ENCODE peak calls at places on chromosomes 6 and 20, in seven cellular contexts. One of them, this sample, is unnamed.

GRCh38 chr20:478949-479429 is 16.7 kb upstream of the TBC1D20 start:
- DNase-seq in H9: no peak
- DNase-seq in H1: no peak
- DNase-seq in IMR-90: peak
- DNase-seq in neuronal stem cell: peak
- DNase-seq in mesenchymal stem cell: peak
- DNase-seq in mesendoderm: peak
- DNase-seq in this sample: peak

GRCh38 chr20:55918471-55918870 is 86.8 kb downstream of the CBLN4 start:
- DNase-seq in H9: no peak
- DNase-seq in H1: no peak
- DNase-seq in IMR-90: no peak
- DNase-seq in neuronal stem cell: no peak
- DNase-seq in mesenchymal stem cell: no peak
- DNase-seq in mesendoderm: no peak
- DNase-seq in this sample: no peak

GRCh38 chr6:38671885-38672467 is 31.0 kb downstream of the GLO1 start:
- DNase-seq in H9: peak
- DNase-seq in H1: no peak
- DNase-seq in IMR-90: peak
- DNase-seq in neuronal stem cell: peak
- DNase-seq in mesenchymal stem cell: peak
- DNase-seq in mesendoderm: peak
- DNase-seq in this sample: peak

GRCh38 chr20:18506744-18507143 is 996 bp upstream of the SEC23B start:
- DNase-seq in H9: no peak
- DNase-seq in H1: no peak
- DNase-seq in IMR-90: no peak
- DNase-seq in neuronal stem cell: no peak
- DNase-seq in mesenchymal stem cell: peak
- DNase-seq in mesendoderm: no peak
- DNase-seq in this sample: no peak

GRCh38 chr20:4998160-4998651 is 3.1 kb downstream of the SLC23A2 start:
- DNase-seq in H9: no peak
- DNase-seq in H1: no peak
- DNase-seq in IMR-90: no peak
- DNase-seq in neuronal stem cell: no peak
- DNase-seq in mesenchymal stem cell: no peak
- DNase-seq in mesendoderm: peak
- DNase-seq in this sample: peak

GRCh38 chr6:41594766-41595165 is 43.5 kb upstream of the MDFI start:
- DNase-seq in H9: no peak
- DNase-seq in H1: no peak
- DNase-seq in IMR-90: no peak
- DNase-seq in neuronal stem cell: no peak
- DNase-seq in mesenchymal stem cell: no peak
- DNase-seq in mesendoderm: no peak
- DNase-seq in this sample: no peak

GRCh38 chr6:113875470-113875869 is 18.3 kb downstream of the MARCKS start:
- DNase-seq in H9: no peak
- DNase-seq in H1: no peak
- DNase-seq in IMR-90: peak
- DNase-seq in neuronal stem cell: no peak
- DNase-seq in mesenchymal stem cell: peak
- DNase-seq in mesendoderm: peak
- DNase-seq in this sample: peak

GRCh38 chr6:18861182-18861581 is 474.0 kb downstream of the RNF144B start:
- DNase-seq in H9: no peak
- DNase-seq in H1: no peak
- DNase-seq in IMR-90: no peak
- DNase-seq in neuronal stem cell: no peak
- DNase-seq in mesenchymal stem cell: no peak
- DNase-seq in mesendoderm: no peak
- DNase-seq in this sample: no peak

GRCh38 chr6:26196846-26197683 is 109.8 kb downstream of the HFE start:
- DNase-seq in H9: peak
- DNase-seq in H1: no peak
- DNase-seq in IMR-90: peak
- DNase-seq in neuronal stem cell: peak
- DNase-seq in mesenchymal stem cell: peak
- DNase-seq in mesendoderm: peak
- DNase-seq in this sample: peak

GRCh38 chr6:84166395-84166794 is 61.0 kb downstream of the CEP162 start:
- DNase-seq in H9: no peak
- DNase-seq in H1: no peak
- DNase-seq in IMR-90: no peak
- DNase-seq in neuronal stem cell: no peak
- DNase-seq in mesenchymal stem cell: no peak
- DNase-seq in mesendoderm: no peak
- DNase-seq in this sample: no peak

GRCh38 chr6:88823998-88824397 is 139.4 kb downstream of the RNGTT start:
- DNase-seq in H9: no peak
- DNase-seq in H1: no peak
- DNase-seq in IMR-90: peak
- DNase-seq in neuronal stem cell: no peak
- DNase-seq in mesenchymal stem cell: peak
- DNase-seq in mesendoderm: no peak
- DNase-seq in this sample: peak

GRCh38 chr6:108353853-108354252 is 59.0 kb downstream of the AFG1L start:
- DNase-seq in H9: no peak
- DNase-seq in H1: no peak
- DNase-seq in IMR-90: peak
- DNase-seq in neuronal stem cell: no peak
- DNase-seq in mesenchymal stem cell: peak
- DNase-seq in mesendoderm: no peak
- DNase-seq in this sample: no peak

GRCh38 chr6:5095236-5095635 is 10.1 kb downstream of the PPP1R3G start:
- DNase-seq in H9: no peak
- DNase-seq in H1: no peak
- DNase-seq in IMR-90: peak
- DNase-seq in neuronal stem cell: no peak
- DNase-seq in mesenchymal stem cell: peak
- DNase-seq in mesendoderm: no peak
- DNase-seq in this sample: no peak

GRCh38 chr6:15709665-15710269 is 46.9 kb upstream of the DTNBP1 start:
- DNase-seq in H9: no peak
- DNase-seq in H1: no peak
- DNase-seq in IMR-90: no peak
- DNase-seq in neuronal stem cell: no peak
- DNase-seq in mesenchymal stem cell: no peak
- DNase-seq in mesendoderm: no peak
- DNase-seq in this sample: no peak

GRCh38 chr20:23120936-23121765 is 35.0 kb upstream of the CD93 start:
- DNase-seq in H9: no peak
- DNase-seq in H1: no peak
- DNase-seq in IMR-90: no peak
- DNase-seq in neuronal stem cell: no peak
- DNase-seq in mesenchymal stem cell: no peak
- DNase-seq in mesendoderm: peak
- DNase-seq in this sample: no peak

GRCh38 chr6:157770946-157771345 is 52.1 kb upstream of the SNX9 start:
- DNase-seq in H9: no peak
- DNase-seq in H1: no peak
- DNase-seq in IMR-90: peak
- DNase-seq in neuronal stem cell: no peak
- DNase-seq in mesenchymal stem cell: no peak
- DNase-seq in mesendoderm: no peak
- DNase-seq in this sample: no peak

GRCh38 chr6:13488015-13488895 is 855 bp upstream of the GFOD1 start:
- DNase-seq in H9: peak
- DNase-seq in H1: no peak
- DNase-seq in IMR-90: peak
- DNase-seq in neuronal stem cell: no peak
- DNase-seq in mesenchymal stem cell: peak
- DNase-seq in mesendoderm: peak
- DNase-seq in this sample: peak

GRCh38 chr6:36929607-36930006 is 24.9 kb upstream of the PI16 start:
- DNase-seq in H9: no peak
- DNase-seq in H1: no peak
- DNase-seq in IMR-90: peak
- DNase-seq in neuronal stem cell: no peak
- DNase-seq in mesenchymal stem cell: peak
- DNase-seq in mesendoderm: no peak
- DNase-seq in this sample: no peak

GRCh38 chr6:35363293-35363750 is 21.0 kb downstream of the PPARD start:
- DNase-seq in H9: peak
- DNase-seq in H1: no peak
- DNase-seq in IMR-90: peak
- DNase-seq in neuronal stem cell: no peak
- DNase-seq in mesenchymal stem cell: peak
- DNase-seq in mesendoderm: peak
- DNase-seq in this sample: no peak
- H2BK120ac ChIP-seq in H9: no peak
- H2BK120ac ChIP-seq in H1: no peak
- H2BK120ac ChIP-seq in IMR-90: no peak
- H2BK120ac ChIP-seq in neuronal stem cell: no peak
- H2BK120ac ChIP-seq in mesenchymal stem cell: no peak
- H2BK120ac ChIP-seq in mesendoderm: no peak
- H2BK120ac ChIP-seq in this sample: no peak

GRCh38 chr6:158774734-158775449 is 44.3 kb downstream of the EZR start:
- DNase-seq in H9: no peak
- DNase-seq in H1: no peak
- DNase-seq in IMR-90: no peak
- DNase-seq in neuronal stem cell: no peak
- DNase-seq in mesenchymal stem cell: no peak
- DNase-seq in mesendoderm: no peak
- DNase-seq in this sample: no peak

GRCh38 chr6:158776737-158777136 is 42.4 kb downstream of the EZR start:
- DNase-seq in H9: no peak
- DNase-seq in H1: no peak
- DNase-seq in IMR-90: no peak
- DNase-seq in neuronal stem cell: no peak
- DNase-seq in mesenchymal stem cell: no peak
- DNase-seq in mesendoderm: no peak
- DNase-seq in this sample: no peak

GRCh38 chr6:158773581-158774449 is 45.4 kb downstream of the EZR start:
- DNase-seq in H9: no peak
- DNase-seq in H1: no peak
- DNase-seq in IMR-90: no peak
- DNase-seq in neuronal stem cell: no peak
- DNase-seq in mesenchymal stem cell: no peak
- DNase-seq in mesendoderm: peak
- DNase-seq in this sample: no peak

GRCh38 chr6:158777510-158777909 is 41.7 kb downstream of the EZR start:
- DNase-seq in H9: no peak
- DNase-seq in H1: no peak
- DNase-seq in IMR-90: no peak
- DNase-seq in neuronal stem cell: no peak
- DNase-seq in mesenchymal stem cell: no peak
- DNase-seq in mesendoderm: no peak
- DNase-seq in this sample: no peak

GRCh38 chr6:158775832-158776231 is 43.3 kb downstream of the EZR start:
- DNase-seq in H9: no peak
- DNase-seq in H1: no peak
- DNase-seq in IMR-90: no peak
- DNase-seq in neuronal stem cell: no peak
- DNase-seq in mesenchymal stem cell: no peak
- DNase-seq in mesendoderm: no peak
- DNase-seq in this sample: no peak
- H2BK120ac ChIP-seq in H9: no peak
- H2BK120ac ChIP-seq in H1: no peak
- H2BK120ac ChIP-seq in IMR-90: no peak
- H2BK120ac ChIP-seq in neuronal stem cell: no peak
- H2BK120ac ChIP-seq in mesenchymal stem cell: no peak
- H2BK120ac ChIP-seq in mesendoderm: no peak
- H2BK120ac ChIP-seq in this sample: no peak

DNA sequence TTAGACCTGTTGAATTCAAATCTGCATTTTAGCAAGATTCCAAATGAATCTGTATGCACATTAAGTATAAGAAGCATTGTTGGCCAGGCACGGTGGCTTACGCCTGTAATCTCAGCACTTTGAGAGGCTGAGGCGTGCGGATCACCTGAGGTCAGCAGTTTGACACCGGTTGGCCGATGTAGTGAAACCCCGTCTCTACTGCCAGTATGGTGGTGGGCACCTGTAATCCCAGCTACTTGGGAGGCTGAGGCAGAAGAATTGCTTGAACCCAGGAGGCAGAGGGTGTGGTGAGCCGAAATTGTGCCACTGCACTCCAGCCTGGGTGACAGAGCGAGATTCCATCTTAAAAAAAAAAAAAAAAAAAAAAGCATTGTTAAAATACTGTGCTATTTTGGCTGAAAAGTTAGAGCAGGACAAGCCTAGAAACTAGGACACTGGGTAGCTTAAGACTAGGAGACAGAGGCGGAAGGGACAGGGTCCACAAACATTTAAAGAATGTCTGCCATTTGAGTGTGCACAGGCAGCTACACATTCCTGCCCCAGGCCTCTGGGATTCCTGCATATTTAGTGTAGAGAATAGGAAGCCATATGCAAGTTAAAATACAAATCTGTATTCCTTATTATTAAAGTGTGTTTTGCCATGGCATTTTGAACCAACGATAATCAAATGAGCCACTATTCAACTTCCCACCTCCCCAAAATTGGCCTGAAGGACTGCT is 45.1 kb upstream of the EEF1A1 start:
- DNase-seq in H9: peak
- DNase-seq in H1: peak
- DNase-seq in IMR-90: peak
- DNase-seq in neuronal stem cell: peak
- DNase-seq in mesenchymal stem cell: no peak
- DNase-seq in mesendoderm: peak
- DNase-seq in this sample: peak
- H2BK120ac ChIP-seq in H9: peak
- H2BK120ac ChIP-seq in H1: peak
- H2BK120ac ChIP-seq in IMR-90: peak
- H2BK120ac ChIP-seq in neuronal stem cell: no peak
- H2BK120ac ChIP-seq in mesenchymal stem cell: no peak
- H2BK120ac ChIP-seq in mesendoderm: peak
- H2BK120ac ChIP-seq in this sample: peak

GRCh38 chr6:73521351-73522254 is 771 bp upstream of the EEF1A1 start:
- DNase-seq in H9: no peak
- DNase-seq in H1: no peak
- DNase-seq in IMR-90: peak
- DNase-seq in neuronal stem cell: no peak
- DNase-seq in mesenchymal stem cell: peak
- DNase-seq in mesendoderm: peak
- DNase-seq in this sample: peak
- H2BK120ac ChIP-seq in H9: peak
- H2BK120ac ChIP-seq in H1: peak
- H2BK120ac ChIP-seq in IMR-90: peak
- H2BK120ac ChIP-seq in neuronal stem cell: peak
- H2BK120ac ChIP-seq in mesenchymal stem cell: peak
- H2BK120ac ChIP-seq in mesendoderm: peak
- H2BK120ac ChIP-seq in this sample: peak

GRCh38 chr6:119299694-119300093 is 49.9 kb downstream of the MAN1A1 start:
- DNase-seq in H9: no peak
- DNase-seq in H1: no peak
- DNase-seq in IMR-90: no peak
- DNase-seq in neuronal stem cell: no peak
- DNase-seq in mesenchymal stem cell: no peak
- DNase-seq in mesendoderm: no peak
- DNase-seq in this sample: no peak
- H2BK120ac ChIP-seq in H9: no peak
- H2BK120ac ChIP-seq in H1: no peak
- H2BK120ac ChIP-seq in IMR-90: no peak
- H2BK120ac ChIP-seq in neuronal stem cell: no peak
- H2BK120ac ChIP-seq in mesenchymal stem cell: no peak
- H2BK120ac ChIP-seq in mesendoderm: no peak
- H2BK120ac ChIP-seq in this sample: no peak

This sample was measured in trophoblast cell.